ENCODE peak calls at places on chromosomes 12 and 14, in eight cellular contexts. Y, C, X, T, S, E, N and Z are unnamed samples. For H3K36me3 and H3K4me1, the result is how much of the 10 kb centered on the place peaks cover.

GRCh38 chr12:116982721-116983502 is 72.2 kb downstream of the FBXW8 start:
- DNase-seq in T (no peak), C (no peak), Y (no peak), X (no peak), S (no peak), N (no peak), E (no peak), Z (no peak)

GRCh38 chr14:33792387-33793368 is 158.2 kb downstream of the EGLN3 start:
- DNase-seq in S (peak), T (peak), E (peak), X (peak), C (peak), N (peak), Y (peak), Z (peak)

GRCh38 chr12:131824450-131824849 is 3.7 kb upstream of the MMP17 start:
- DNase-seq in X (no peak), N (no peak), T (no peak), E (no peak), Y (no peak), S (no peak), C (no peak), Z (no peak)

GRCh38 chr14:104321151-104322130 is 183.1 kb downstream of the KIF26A start:
- DNase-seq in Y (peak), S (no peak), N (no peak), C (no peak), T (no peak), X (no peak), E (no peak), Z (no peak)

GRCh38 chr12:128817115-128818015 is 6.4 kb downstream of the SLC15A4 start:
- DNase-seq in E (peak), S (no peak), C (no peak), X (no peak), Y (peak), T (peak), N (no peak), Z (no peak)

GRCh38 chr14:25833341-25834121 is 764.3 kb downstream of the NOVA1 start:
- DNase-seq in E (peak), X (peak), Y (peak), N (peak), C (no peak), S (no peak), T (peak), Z (peak)

GRCh38 chr12:11992515-11992914 is 78.2 kb upstream of the BCL2L14 start:
- DNase-seq in X (no peak), C (no peak), S (no peak), T (no peak), Y (no peak), N (no peak), E (no peak), Z (no peak)

GRCh38 chr12:28802706-28803438 is 346.2 kb upstream of the FAR2 start:
- DNase-seq in T (no peak), C (no peak), N (no peak), X (no peak), S (no peak), E (no peak), Y (no peak), Z (no peak)

GRCh38 chr12:93741741-93742085 is 64.5 kb downstream of the CRADD start:
- DNase-seq in T (peak), Y (no peak), S (peak), N (peak), X (peak), E (no peak), C (no peak), Z (no peak)

GRCh38 chr14:71701990-71702389 is 230.2 kb upstream of the RGS6 start:
- DNase-seq in S (no peak), X (no peak), N (no peak), T (no peak), E (no peak), Y (no peak), C (no peak), Z (no peak)
- H3K36me3 ChIP-seq in S (under half), X (under half), N (under half), T (under half), E (under half), Y (half or more), C (under half), Z (under half)

GRCh38 chr12:122366685-122367475 is 55.6 kb downstream of the CLIP1 start:
- DNase-seq in N (peak), X (peak), T (no peak), C (peak), E (peak), Y (no peak), S (peak), Z (peak)
- TF ChIP-seq POLR2AphosphoS5 in N (no peak), X (no peak), T (no peak), C (no peak), E (peak), Y (peak), S (no peak), Z (no peak)

DNA sequence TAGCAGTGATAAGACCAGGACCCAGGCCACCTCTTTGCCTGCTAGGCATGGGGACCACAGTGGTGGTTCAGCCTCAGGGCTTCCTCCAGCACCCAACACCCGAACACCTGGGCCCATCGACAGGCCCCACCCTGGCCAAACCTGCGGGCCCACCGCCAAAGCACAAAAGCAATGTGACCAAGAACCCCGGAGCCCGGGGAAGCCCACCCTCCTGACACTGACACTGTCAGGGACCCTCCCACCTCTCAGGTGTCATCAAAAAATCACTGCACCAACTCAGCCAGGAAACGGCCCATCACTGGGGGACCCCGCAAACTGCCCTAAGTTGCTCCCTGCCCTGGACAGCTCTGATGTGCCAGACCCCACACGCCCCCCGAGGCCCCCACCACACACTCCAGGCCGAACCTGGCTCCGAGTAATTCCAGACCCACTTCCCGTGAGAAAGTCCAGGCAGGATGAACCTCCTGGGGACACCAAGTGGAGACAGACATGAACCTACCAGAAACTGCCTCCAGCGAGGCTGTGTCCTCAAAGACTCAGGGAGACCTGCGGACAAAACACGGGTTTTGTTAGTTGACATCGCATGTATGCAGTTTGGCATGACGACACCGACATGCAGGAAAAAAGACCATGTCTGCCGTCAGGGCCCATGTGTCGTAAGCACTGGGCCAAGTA is 32.2 kb downstream of the NCOR2 start:
- DNase-seq in S (no peak), N (no peak), Y (no peak), T (no peak), X (no peak), C (no peak), E (no peak), Z (no peak)
- H3K4me1 ChIP-seq in S (under half), N (under half), Y (half or more), T (half or more), X (under half), C (half or more), E (under half), Z (under half)

GRCh38 chr12:92145481-92145730 is 240 bp downstream of the BTG1 start:
- DNase-seq in N (no peak), E (no peak), S (no peak), Y (no peak), T (no peak), X (no peak), C (no peak), Z (no peak)
- H3K36me3 ChIP-seq in N (under half), E (under half), S (under half), Y (under half), T (under half), X (under half), C (under half), Z (under half)

GRCh38 chr12:8064131-8064530 is 2.0 kb downstream of the C3AR1 start:
- DNase-seq in X (no peak), N (no peak), E (no peak), T (no peak), C (no peak), Y (no peak), S (no peak), Z (no peak)

GRCh38 chr12:8065991-8066594 is at the start of gene C3AR1:
- DNase-seq in T (no peak), E (peak), X (no peak), S (no peak), C (no peak), Y (no peak), N (no peak), Z (peak)
- TF ChIP-seq POLR2AphosphoS5 in T (no peak), E (peak), X (no peak), S (no peak), C (no peak), Y (peak), N (no peak), Z (no peak)

DNA sequence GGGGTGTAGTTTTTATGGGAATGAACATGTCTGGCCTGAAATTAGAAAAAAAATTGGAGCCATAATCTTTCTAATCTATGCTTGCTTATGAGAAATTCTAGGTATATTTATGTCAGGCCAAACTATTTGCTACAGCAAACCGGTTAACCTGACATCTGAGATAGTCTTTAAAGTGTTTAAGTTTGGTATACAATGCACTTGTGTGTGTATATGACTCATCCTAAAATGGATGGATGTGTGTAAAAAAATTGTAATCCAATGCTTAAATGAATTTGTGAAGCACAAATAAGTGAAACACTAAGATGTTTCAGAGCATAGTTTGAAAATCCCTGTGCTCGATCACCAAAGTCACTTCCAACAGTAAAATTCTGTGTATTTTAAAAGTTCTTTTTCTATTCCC is 6.7 kb downstream of the CNOT2 start:
- DNase-seq in S (no peak), E (no peak), N (no peak), Y (no peak), X (no peak), T (no peak), C (no peak), Z (no peak)
- H3K4me1 ChIP-seq in S (under half), E (half or more), N (half or more), Y (half or more), X (half or more), T (under half), C (under half), Z (under half)

GRCh38 chr14:75437201-75438143 is 9.7 kb downstream of the JDP2 start:
- DNase-seq in N (no peak), C (no peak), S (no peak), X (no peak), T (no peak), Y (no peak), E (no peak), Z (no peak)
- H3K36me3 ChIP-seq in N (under half), C (under half), S (under half), X (under half), T (half or more), Y (half or more), E (under half), Z (under half)

DNA sequence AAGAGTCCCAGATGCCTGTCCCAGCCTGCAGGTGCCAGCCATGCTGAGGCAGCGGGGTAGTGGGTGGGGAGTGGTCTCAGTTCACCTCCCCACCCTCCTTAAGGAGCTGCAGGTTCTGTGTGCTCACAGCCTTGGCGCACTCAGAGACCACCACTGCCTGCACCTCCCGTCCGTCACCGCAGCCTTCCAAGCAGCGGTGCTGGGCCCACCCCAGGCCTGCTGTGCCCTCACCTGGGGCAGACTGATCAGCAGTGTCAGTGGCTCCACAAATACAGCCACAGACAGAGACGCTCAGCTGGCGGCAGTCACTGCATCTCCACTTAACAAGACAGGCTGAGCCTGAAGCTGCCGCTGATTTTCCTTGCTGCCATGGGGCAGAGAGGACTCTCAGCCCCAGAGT is 120.2 kb downstream of the RFLNA start:
- DNase-seq in N (no peak), C (no peak), S (no peak), T (no peak), E (no peak), Y (no peak), X (no peak), Z (no peak)
- TF ChIP-seq POLR2AphosphoS5 in N (no peak), C (no peak), S (no peak), T (no peak), E (no peak), Y (no peak), X (no peak), Z (no peak)

DNA sequence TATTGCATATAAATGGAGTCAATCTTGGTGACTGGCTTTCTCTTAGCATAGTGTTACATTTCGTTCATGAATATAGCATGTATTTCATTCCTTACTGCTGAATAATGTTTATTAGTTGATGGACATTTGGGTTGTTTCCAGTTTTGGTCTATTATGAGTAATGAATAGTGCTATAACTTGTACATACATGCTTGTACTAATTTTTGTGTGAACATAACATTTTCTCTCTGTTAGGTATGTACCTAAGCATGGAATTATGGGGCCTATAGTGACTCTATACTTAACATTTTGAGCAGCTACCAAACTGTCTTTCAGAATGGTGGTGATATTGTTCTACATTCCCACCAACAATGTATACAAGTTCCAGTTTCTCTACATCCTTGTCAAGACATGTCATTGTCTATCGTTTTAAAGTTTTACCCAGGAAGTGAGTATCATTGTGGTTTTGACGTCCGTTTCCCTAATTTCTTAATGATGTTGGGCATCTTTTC is 23.1 kb downstream of the ATP2A2 start:
- DNase-seq in Y (no peak), X (no peak), S (no peak), T (no peak), N (no peak), C (no peak), E (no peak), Z (peak)
- H3K4me1 ChIP-seq in Y (half or more), X (under half), S (under half), T (under half), N (under half), C (under half), E (under half), Z (under half)

GRCh38 chr14:50806241-50806933 is 24.6 kb downstream of the NIN start:
- DNase-seq in C (no peak), X (no peak), Y (no peak), S (no peak), N (no peak), T (no peak), E (no peak), Z (no peak)

GRCh38 chr14:50804181-50804721 is 26.7 kb downstream of the NIN start:
- DNase-seq in C (no peak), X (no peak), S (no peak), Y (no peak), N (no peak), T (no peak), E (no peak), Z (peak)

GRCh38 chr14:50808053-50808452 is 22.9 kb downstream of the NIN start:
- DNase-seq in X (peak), E (no peak), C (no peak), T (no peak), Y (no peak), S (no peak), N (no peak), Z (no peak)

GRCh38 chr14:50801706-50802105 is 29.3 kb downstream of the NIN start:
- DNase-seq in E (no peak), C (no peak), X (no peak), Y (no peak), T (no peak), N (no peak), S (no peak), Z (peak)

GRCh38 chr14:50805396-50805795 is 25.6 kb downstream of the NIN start:
- DNase-seq in Y (no peak), T (no peak), N (no peak), X (no peak), E (no peak), C (no peak), S (no peak), Z (no peak)
- H3K36me3 ChIP-seq in Y (under half), T (under half), N (under half), X (under half), E (under half), C (under half), S (under half), Z (under half)